ENCODE peak calls at places on chromosomes 11 and 22, in five cellular contexts. H is endothelial cell, X is RWPE1, A is astrocyte of the spinal cord, K is tibial nerve. B is an unnamed sample.
A peak's percentile ranks its signal among the peaks of the same experiment; 100 is the strongest.

GRCh38 chr22:45268167-45268957 is 16.4 kb upstream of the UPK3A start:
- DNase-seq in H (peak; percentile 58), A (no peak), K (no peak), X (no peak), B (no peak)

GRCh38 chr11:94767701-94768601 is at the start of gene AMOTL1:
- DNase-seq in X (peak; percentile 68), K (peak; percentile 80), A (peak; percentile 89), H (peak; percentile 89), B (peak; percentile 53)

GRCh38 chr11:123251656-123252344 is 56.8 kb upstream of the CLMP start:
- DNase-seq in K (peak; percentile 42), X (no peak), H (no peak), A (no peak), B (no peak)

GRCh38 chr11:134730596-134731538 is 318.8 kb upstream of the B3GAT1 start:
- DNase-seq in K (no peak), A (no peak), H (no peak), X (no peak), B (no peak)

GRCh38 chr11:100925935-100926334 is 203.7 kb downstream of the PGR start:
- DNase-seq in A (peak; percentile 88), H (no peak), K (no peak), X (peak; percentile 18), B (no peak)

GRCh38 chr11:133918606-133919260 is 38.0 kb downstream of the IGSF9B start:
- DNase-seq in K (no peak), H (no peak), X (no peak), A (no peak), B (no peak)

GRCh38 chr22:38657248-38657909 is 941 bp downstream of the CBY1 start:
- DNase-seq in K (no peak), X (peak; percentile 28), A (peak; percentile 12), H (peak; percentile 11), B (no peak)

GRCh38 chr11:119752946-119753345 is 23.9 kb upstream of the NECTIN1 start:
- DNase-seq in H (no peak), K (no peak), X (no peak), A (no peak), B (no peak)

GRCh38 chr22:22598144-22598543 is 39.1 kb upstream of the PRAME start:
- DNase-seq in A (no peak), X (no peak), K (no peak), H (no peak), B (no peak)

GRCh38 chr22:46462726-46463371 is 74.6 kb downstream of the CELSR1 start:
- DNase-seq in X (peak; percentile 82), A (peak; percentile 52), K (no peak), H (no peak), B (no peak)

GRCh38 chr22:17370036-17370765 is 941 bp downstream of the CECR2 start:
- DNase-seq in K (no peak), H (peak; percentile 55), X (no peak), A (no peak), B (no peak)

GRCh38 chr22:45908961-45909360 is 68.0 kb downstream of the WNT7B start:
- DNase-seq in H (no peak), X (no peak), A (no peak), K (no peak), B (no peak)

DNA sequence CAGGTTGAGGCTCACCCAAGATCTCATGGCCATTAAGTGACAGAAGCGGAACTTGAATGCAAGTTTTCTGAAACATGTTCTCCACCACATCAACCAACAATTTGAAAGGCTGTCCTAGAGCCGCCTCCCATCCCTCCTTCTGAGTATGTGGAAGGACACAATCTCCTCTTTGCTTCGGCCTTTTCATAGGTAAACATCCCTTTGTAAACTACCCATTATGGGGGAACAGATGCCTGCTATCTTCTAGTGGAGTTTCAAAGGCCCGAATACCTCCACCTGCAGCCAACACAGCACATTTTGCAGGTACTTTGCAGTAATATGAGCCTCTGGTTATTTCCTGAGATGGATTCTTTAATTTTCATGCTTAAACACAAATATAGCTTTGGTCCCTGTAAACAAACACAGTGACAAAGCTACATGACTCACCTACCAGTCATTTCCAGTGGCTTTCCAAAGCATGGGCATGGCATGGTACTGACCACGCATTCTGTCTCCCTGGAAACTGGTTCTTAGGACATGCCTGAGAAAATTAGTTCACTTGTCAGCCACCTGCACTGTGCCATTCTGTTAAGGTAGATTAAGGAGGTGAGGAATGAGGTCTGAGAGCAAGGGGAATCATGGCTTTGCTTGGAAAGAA is 60.1 kb downstream of the EHF start:
- DNase-seq in H (no peak), K (no peak), X (peak; percentile 40), A (peak; percentile 35), B (no peak)
- TF ChIP-seq CTCF in H (no peak), K (no peak), X (no peak), A (no peak), B (no peak)

GRCh38 chr11:116488836-116489389 is 283.9 kb downstream of the BUD13 start:
- DNase-seq in X (no peak), A (no peak), K (no peak), H (no peak), B (no peak)
- TF ChIP-seq CTCF in X (no peak), A (no peak), K (no peak), H (no peak), B (no peak)

GRCh38 chr11:110859998-110860397 is 147.8 kb upstream of the ARHGAP20 start:
- DNase-seq in A (no peak), X (no peak), K (no peak), H (no peak), B (no peak)
- TF ChIP-seq CTCF in A (no peak), X (no peak), K (no peak), H (no peak), B (no peak)

GRCh38 chr11:69241844-69242582 is 51.9 kb upstream of the MYEOV start:
- DNase-seq in K (no peak), H (no peak), A (no peak), X (no peak), B (no peak)

GRCh38 chr11:69239320-69240040 is 54.5 kb upstream of the MYEOV start:
- DNase-seq in X (no peak), A (no peak), H (no peak), K (no peak), B (no peak)

GRCh38 chr11:69242583-69242940 is 51.4 kb upstream of the MYEOV start:
- DNase-seq in X (no peak), H (no peak), A (no peak), K (no peak), B (no peak)

GRCh38 chr11:69240332-69241074 is 53.5 kb upstream of the MYEOV start:
- DNase-seq in X (no peak), A (no peak), H (no peak), K (no peak), B (no peak)

DNA sequence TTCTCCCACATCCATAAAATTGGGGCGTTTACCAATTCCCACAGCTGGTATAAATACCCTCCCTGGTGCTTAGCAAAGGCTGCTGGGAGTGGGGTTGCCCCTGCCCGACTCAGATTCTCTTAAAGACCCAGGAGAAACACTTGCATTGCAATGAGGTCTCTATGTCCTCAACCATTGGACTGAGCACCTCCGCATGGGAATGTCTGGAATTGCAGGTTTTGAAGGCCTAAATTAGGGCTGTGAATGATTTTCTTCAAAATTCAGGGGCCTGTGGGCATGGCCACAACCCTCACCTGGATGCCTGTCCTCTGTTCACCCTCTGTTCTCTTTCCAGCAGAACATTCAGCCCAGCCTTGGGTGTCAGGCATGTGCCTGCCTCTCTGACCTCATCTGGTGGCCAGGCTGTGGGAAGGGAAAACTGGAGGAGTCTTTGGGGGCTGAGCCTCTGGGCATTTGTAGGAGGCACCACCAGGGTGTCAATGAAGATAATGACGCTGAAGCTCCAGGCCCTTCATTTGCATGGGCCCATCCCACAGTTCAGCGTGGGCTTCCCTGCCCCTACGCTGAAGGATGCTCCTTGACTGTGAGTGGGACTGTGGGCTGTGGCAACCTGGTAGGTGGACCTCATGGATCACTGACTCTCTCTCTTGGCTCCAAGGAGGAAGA is 52.7 kb upstream of the MYEOV start:
- DNase-seq in K (no peak), H (no peak), X (no peak), A (no peak), B (no peak)
- TF ChIP-seq CTCF in K (no peak), H (no peak), X (no peak), A (no peak), B (no peak)

GRCh38 chr11:86403458-86403857 is 28.8 kb downstream of the CCDC81 start:
- DNase-seq in K (no peak), X (no peak), H (no peak), A (no peak), B (no peak)

GRCh38 chr11:86414032-86414431 is 39.3 kb downstream of the CCDC81 start:
- DNase-seq in A (no peak), X (peak; percentile 50), K (no peak), H (no peak), B (no peak)

GRCh38 chr11:86408845-86409244 is 34.2 kb downstream of the CCDC81 start:
- DNase-seq in K (no peak), X (peak; percentile 29), A (no peak), H (no peak), B (no peak)
- TF ChIP-seq CTCF in K (no peak), X (peak; percentile 13), A (peak; percentile 50), H (peak; percentile 21), B (no peak)

GRCh38 chr11:44326615-44327475 is 16.9 kb upstream of the ALX4 start:
- DNase-seq in X (no peak), A (no peak), H (no peak), K (no peak), B (no peak)

GRCh38 chr11:44329472-44330230 is 19.7 kb upstream of the ALX4 start:
- DNase-seq in X (no peak), K (no peak), H (no peak), A (no peak), B (no peak)

GRCh38 chr11:44324787-44325525 is 15.0 kb upstream of the ALX4 start:
- DNase-seq in A (no peak), X (no peak), H (no peak), K (no peak), B (no peak)

GRCh38 chr11:44325698-44326097 is 15.8 kb upstream of the ALX4 start:
- DNase-seq in K (no peak), A (no peak), H (no peak), X (no peak), B (no peak)

GRCh38 chr11:44327730-44328691 is 18.1 kb upstream of the ALX4 start:
- DNase-seq in A (no peak), K (no peak), X (no peak), H (no peak), B (no peak)
- TF ChIP-seq CTCF in A (peak; percentile 24), K (no peak), X (no peak), H (no peak), B (no peak)

GRCh38 chr22:20130319-20130718 is 1.3 kb upstream of the ZDHHC8 start:
- DNase-seq in A (no peak), K (no peak), X (no peak), H (no peak), B (no peak)
- TF ChIP-seq CTCF in A (no peak), K (no peak), X (no peak), H (no peak), B (no peak)

DNA sequence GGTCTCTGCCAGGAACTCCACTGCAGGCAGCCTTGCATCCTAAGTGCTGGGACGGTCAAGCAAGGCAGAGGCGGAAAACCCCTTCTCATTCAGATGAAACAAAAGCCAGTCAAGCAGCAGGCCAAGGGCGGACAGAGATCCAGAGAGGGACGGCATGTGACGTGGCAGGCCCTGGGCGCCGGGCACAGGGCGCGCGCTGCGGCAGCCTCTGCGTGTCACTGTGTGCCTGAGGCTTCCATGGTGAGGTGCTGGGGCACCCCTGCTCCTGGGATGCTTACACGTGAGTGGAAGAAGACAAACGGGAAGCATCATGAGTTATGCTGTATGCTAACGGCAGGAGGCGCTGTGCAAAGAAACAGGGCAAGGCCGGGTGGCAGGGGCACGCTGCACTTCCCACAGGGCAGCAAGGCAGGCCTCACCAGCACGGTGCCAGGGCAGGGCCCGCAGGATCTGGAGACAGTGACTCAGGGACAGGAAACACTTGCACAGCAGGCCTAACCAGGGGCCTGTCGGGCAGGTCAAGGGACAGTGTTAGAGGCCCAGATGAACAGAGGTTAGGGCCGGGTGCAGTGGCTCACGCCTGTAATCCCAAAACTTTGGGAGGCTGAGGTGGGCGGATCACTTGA is 6.1 kb downstream of the TOLLIP start:
- DNase-seq in K (no peak), A (no peak), H (peak; percentile 45), X (peak; percentile 20), B (peak; percentile 77)
- TF ChIP-seq CTCF in K (no peak), A (peak; percentile 65), H (peak; percentile 57), X (no peak), B (peak; percentile 41)